ENCODE peak calls at places on chromosomes 16 and 17, in five cellular contexts. F, W, U, E and Y are unnamed samples.

GRCh38 chr17:81405382-81406005 is 10.2 kb downstream of the BAHCC1 start:
- DNase-seq in E (no peak), W (no peak), U (peak), F (peak), Y (no peak)

GRCh38 chr16:228151-228855 is 946 bp downstream of the LUC7L start:
- DNase-seq in F (no peak), W (peak), E (peak), U (no peak), Y (no peak)

GRCh38 chr17:61073799-61074513 is 325.7 kb upstream of the TBX2 start:
- DNase-seq in F (no peak), E (no peak), U (peak), W (no peak), Y (no peak)

GRCh38 chr16:22206847-22207714 is 1.0 kb downstream of the EEF2K start:
- DNase-seq in U (peak), E (peak), F (peak), W (peak), Y (peak)

GRCh38 chr17:7293131-7293557 is 1.3 kb downstream of the YBX2 start:
- DNase-seq in F (no peak), E (no peak), W (no peak), U (peak), Y (peak)

GRCh38 chr17:73786286-73786743 is 142.1 kb upstream of the SDK2 start:
- DNase-seq in W (no peak), F (no peak), U (no peak), E (peak), Y (no peak)

GRCh38 chr17:8122923-8123694 is 797 bp downstream of the HES7 start:
- DNase-seq in F (no peak), W (peak), U (peak), E (peak), Y (peak)

GRCh38 chr16:497258-497657 is 30.3 kb upstream of the CAPN15 start:
- DNase-seq in W (no peak), F (no peak), U (no peak), E (no peak), Y (no peak)

GRCh38 chr17:77696720-77697460 is 261.6 kb upstream of the TNRC6C start:
- DNase-seq in F (no peak), W (no peak), E (no peak), U (no peak), Y (no peak)

GRCh38 chr17:71180801-71181385 is 939.9 kb upstream of the SOX9 start:
- DNase-seq in E (peak), W (no peak), F (peak), U (peak), Y (no peak)

GRCh38 chr17:8006836-8007680 is 4.6 kb downstream of the GUCY2D start:
- DNase-seq in W (no peak), F (no peak), U (no peak), E (no peak), Y (no peak)

GRCh38 chr16:54277845-54278703 is 8.5 kb downstream of the IRX3 start:
- DNase-seq in F (no peak), U (no peak), W (no peak), E (no peak), Y (no peak)

GRCh38 chr17:81304196-81305015 is 9.3 kb upstream of the SLC38A10 start:
- DNase-seq in U (no peak), F (no peak), E (no peak), W (no peak), Y (no peak)

GRCh38 chr17:80968602-80969029 is 23.0 kb upstream of the CHMP6 start:
- DNase-seq in W (no peak), E (no peak), F (peak), U (peak), Y (no peak)

GRCh38 chr16:75262104-75262799 is 10.8 kb upstream of the BCAR1 start:
- DNase-seq in W (no peak), U (no peak), E (no peak), F (no peak), Y (no peak)

GRCh38 chr16:64181526-64181925 is 940.3 kb downstream of the CDH11 start:
- DNase-seq in W (no peak), F (no peak), U (no peak), E (no peak), Y (no peak)

GRCh38 chr17:4968916-4969550 is 1.4 kb upstream of the SPAG7 start:
- DNase-seq in W (no peak), F (no peak), E (peak), U (peak), Y (no peak)

GRCh38 chr17:71842991-71843390 is 277.8 kb upstream of the SOX9 start:
- DNase-seq in U (no peak), W (no peak), E (no peak), F (no peak), Y (no peak)

GRCh38 chr17:3663102-3664011 is 5.0 kb downstream of the TAX1BP3 start:
- DNase-seq in F (no peak), W (no peak), U (no peak), E (no peak), Y (no peak)

GRCh38 chr17:82933911-82934310 is 94.1 kb upstream of the ZNF750 start:
- DNase-seq in E (no peak), W (no peak), F (no peak), U (no peak), Y (no peak)

GRCh38 chr17:63956296-63956920 is 16.3 kb downstream of the SCN4A start:
- DNase-seq in W (no peak), E (no peak), F (no peak), U (peak), Y (no peak)

GRCh38 chr16:87416826-87417471 is 24.8 kb downstream of the MAP1LC3B start:
- DNase-seq in U (peak), W (peak), E (peak), F (peak), Y (peak)

GRCh38 chr17:47335101-47335936 is 11.6 kb downstream of the EFCAB13 start:
- DNase-seq in W (no peak), F (no peak), E (no peak), U (peak), Y (no peak)

GRCh38 chr17:76252040-76252954 is 12.0 kb upstream of the RNF157 start:
- DNase-seq in W (peak), F (peak), E (peak), U (peak), Y (no peak)

GRCh38 chr16:48365601-48366164 is 19.5 kb downstream of the SIAH1 start:
- DNase-seq in F (peak), E (peak), W (no peak), U (peak), Y (peak)

GRCh38 chr16:30870904-30871303 is 23.0 kb downstream of the BCL7C start:
- DNase-seq in E (no peak), W (no peak), U (no peak), F (no peak), Y (no peak)

GRCh38 chr16:30875881-30876791 is 17.7 kb downstream of the BCL7C start:
- DNase-seq in E (no peak), F (no peak), U (no peak), W (peak), Y (peak)

GRCh38 chr16:30874244-30874820 is 19.5 kb downstream of the BCL7C start:
- DNase-seq in U (no peak), F (no peak), E (no peak), W (no peak), Y (no peak)

GRCh38 chr16:30876867-30877266 is 17.0 kb downstream of the BCL7C start:
- DNase-seq in U (no peak), W (no peak), E (no peak), F (no peak), Y (no peak)

DNA sequence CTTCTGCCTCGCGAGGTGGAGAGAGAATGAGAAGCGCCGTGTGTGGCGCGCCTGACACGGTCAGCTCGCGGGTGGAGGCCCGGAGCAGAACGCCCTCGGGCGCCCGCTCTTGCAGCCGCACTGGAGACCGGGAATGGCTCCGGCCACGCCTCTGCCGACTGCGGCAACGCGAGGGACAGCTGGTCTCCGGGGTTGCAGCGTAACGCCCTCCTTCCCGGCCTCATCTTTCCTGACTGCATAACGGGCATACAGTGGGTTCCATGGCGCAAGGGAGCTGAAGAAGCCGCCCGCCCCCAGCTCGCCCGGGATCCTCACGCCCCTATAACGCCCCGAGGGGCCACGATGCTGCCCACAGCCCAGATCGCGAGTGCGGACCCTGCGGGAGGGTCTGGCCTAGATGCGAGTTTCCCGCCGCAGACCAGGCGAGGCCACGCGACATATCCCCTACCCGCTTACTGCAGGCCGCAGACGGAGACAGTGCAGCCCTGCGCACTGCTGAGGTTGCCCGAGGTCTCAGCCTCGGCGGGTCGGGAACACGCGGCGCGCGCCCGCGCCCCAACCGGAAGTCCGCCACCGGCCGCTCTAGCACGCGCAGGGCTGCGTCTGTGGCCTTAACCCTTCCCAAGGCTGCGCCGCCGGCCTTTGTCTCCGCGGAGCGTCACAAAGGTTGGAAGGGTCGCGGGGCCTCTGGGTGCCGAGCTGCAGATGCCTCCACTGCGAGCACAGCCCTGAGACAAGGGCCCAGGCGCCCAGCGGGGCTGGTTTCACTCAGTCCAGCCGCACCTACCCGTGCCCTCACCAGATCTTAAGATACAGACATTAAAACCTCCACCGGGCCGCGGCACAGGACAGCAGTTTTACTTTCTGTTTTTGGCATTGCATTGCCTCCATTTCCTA is 18.8 kb downstream of the BCL7C start:
- DNase-seq in W (peak), F (peak), E (peak), U (peak), Y (peak)
- TF ChIP-seq CTCF in W (peak), F (no peak), E (no peak), U (no peak), Y (no peak)

DNA sequence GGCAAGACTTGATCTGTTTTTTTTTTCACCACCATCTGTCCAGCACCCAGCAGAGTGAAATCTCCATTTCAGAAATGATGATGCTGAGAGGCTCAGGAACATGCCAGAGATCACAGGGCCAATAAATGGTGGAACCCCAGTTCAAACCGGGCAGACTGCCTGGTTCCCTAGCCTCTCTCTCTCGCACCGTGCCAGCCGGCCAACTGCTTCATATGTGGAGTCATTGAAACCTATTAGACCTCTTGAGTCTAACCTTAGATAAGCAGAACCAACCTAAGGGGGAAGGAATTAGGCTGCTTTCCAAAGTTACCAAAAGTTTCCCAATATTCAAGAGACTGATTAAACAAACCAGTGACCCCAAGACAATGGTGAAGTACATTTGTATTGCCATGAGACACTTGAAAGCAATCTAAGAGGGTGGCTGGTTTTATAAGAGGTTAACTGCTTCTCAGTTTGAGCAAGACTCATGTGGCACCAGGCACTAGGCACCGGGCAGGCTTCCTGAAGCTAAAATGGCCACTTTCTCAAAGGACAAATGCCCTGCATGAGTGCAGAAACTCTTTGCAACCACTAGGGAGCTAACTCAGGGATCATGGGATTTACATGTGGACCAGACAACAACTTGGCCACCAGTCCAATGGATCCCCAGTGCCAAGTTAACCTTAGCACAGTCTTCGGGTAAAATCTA is 18.4 kb downstream of the TOX3 start:
- DNase-seq in F (no peak), E (no peak), W (no peak), U (no peak), Y (no peak)
- TF ChIP-seq CTCF in F (no peak), E (no peak), W (no peak), U (no peak), Y (no peak)

DNA sequence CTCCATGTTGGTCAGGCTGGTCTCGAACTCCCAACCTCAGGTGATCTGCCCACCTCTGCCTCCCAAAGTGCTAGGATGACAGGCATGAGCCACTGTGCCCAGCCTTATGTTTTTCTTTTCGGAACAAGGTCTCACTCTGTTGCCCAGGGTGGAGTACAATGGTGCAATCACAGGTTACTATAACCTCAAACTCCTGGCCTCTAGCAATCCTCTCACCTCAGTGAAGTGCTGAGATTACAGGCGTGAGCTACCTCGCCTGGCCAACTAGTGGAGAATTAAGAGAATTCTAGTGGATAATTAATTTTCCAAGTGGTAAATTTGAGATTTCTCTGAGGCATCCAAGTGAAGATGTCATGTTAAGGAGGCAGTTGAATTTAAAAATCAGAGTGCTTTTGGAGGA is 2.9 kb upstream of the FBXO47 start:
- DNase-seq in U (no peak), F (no peak), E (no peak), W (no peak), Y (no peak)
- TF ChIP-seq CTCF in U (no peak), F (no peak), E (no peak), W (no peak), Y (no peak)

GRCh38 chr17:75129576-75129975 is 2.0 kb downstream of the NT5C start:
- DNase-seq in E (no peak), U (no peak), W (no peak), F (no peak), Y (no peak)

GRCh38 chr17:75128694-75129505 is 2.6 kb downstream of the NT5C start:
- DNase-seq in E (no peak), U (no peak), W (no peak), F (no peak), Y (no peak)

GRCh38 chr17:75131278-75132017 is at the start of gene NT5C:
- DNase-seq in F (peak), U (peak), W (peak), E (peak), Y (peak)

GRCh38 chr17:75130059-75130631 is 1.4 kb downstream of the NT5C start:
- DNase-seq in W (no peak), E (no peak), F (no peak), U (no peak), Y (no peak)

GRCh38 chr17:75130632-75131277 is 787 bp downstream of the NT5C start:
- DNase-seq in U (peak), F (no peak), E (peak), W (peak), Y (peak)
- TF ChIP-seq CTCF in U (peak), F (no peak), E (peak), W (peak), Y (peak)

DNA sequence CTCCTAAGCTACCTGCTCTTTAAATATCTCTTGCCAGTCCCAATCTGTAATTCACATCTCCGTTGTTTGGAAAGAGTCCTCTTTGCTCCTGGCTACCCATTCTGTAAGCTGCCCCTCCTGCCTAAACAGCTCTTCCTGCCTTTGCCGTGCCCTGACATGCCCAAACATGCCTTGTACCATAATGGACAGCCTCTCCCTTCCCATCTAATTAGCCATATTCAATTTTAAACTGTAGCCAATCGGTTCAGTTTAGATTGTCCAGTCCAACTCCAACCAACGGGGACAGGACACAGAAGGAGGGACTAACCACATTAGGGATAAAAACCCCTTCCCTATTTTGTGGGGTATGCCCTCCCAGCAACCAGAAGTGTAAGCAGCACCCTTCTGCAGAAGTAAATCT is 30.6 kb upstream of the CLEC3A start:
- DNase-seq in U (no peak), E (no peak), W (no peak), F (no peak), Y (no peak)
- TF ChIP-seq CTCF in U (no peak), E (no peak), W (no peak), F (no peak), Y (no peak)

GRCh38 chr17:40124279-40125141 is 2.7 kb downstream of the MSL1 start:
- DNase-seq in F (no peak), U (peak), W (no peak), E (peak), Y (no peak)

GRCh38 chr17:40134184-40134583 is 6.2 kb upstream of the CASC3 start:
- DNase-seq in W (no peak), E (no peak), F (no peak), U (no peak), Y (no peak)

GRCh38 chr17:40123811-40124114 is 2.0 kb downstream of the MSL1 start:
- DNase-seq in U (no peak), E (no peak), F (no peak), W (no peak), Y (no peak)

GRCh38 chr17:40130352-40131042 is 8.7 kb downstream of the MSL1 start:
- DNase-seq in U (peak), F (peak), E (no peak), W (no peak), Y (no peak)

DNA sequence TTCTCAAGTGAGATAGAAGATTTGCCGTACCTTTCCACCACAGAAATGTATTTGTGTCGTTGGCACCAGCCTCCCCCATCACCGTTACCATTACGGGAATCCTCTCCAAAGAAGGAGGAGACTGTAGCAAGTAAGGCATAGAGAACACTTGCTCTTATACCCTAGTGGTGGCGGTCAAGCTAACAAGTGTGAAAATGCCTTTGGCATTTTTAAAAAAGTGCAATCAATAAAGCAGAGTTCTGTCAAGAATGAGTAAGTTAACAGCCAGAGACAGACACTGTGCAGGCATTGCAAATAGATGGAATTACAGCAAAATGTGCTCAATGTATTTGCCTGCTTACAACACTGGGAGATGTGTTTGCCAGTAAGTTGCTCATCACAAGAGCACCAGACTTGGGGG is 7.7 kb downstream of the MSL1 start:
- DNase-seq in U (no peak), F (no peak), W (no peak), E (no peak), Y (no peak)
- TF ChIP-seq CTCF in U (no peak), F (no peak), W (peak), E (no peak), Y (no peak)

GRCh38 chr16:85481206-85481605 is 131.9 kb upstream of the GSE1 start:
- DNase-seq in U (no peak), E (no peak), W (no peak), F (no peak), Y (no peak)

GRCh38 chr16:85477801-85478363 is 135.2 kb upstream of the GSE1 start:
- DNase-seq in U (peak), W (no peak), E (no peak), F (no peak), Y (no peak)

GRCh38 chr16:85481738-85482137 is 131.4 kb upstream of the GSE1 start:
- DNase-seq in W (no peak), U (no peak), F (no peak), E (no peak), Y (no peak)

GRCh38 chr16:85480727-85481101 is 132.4 kb upstream of the GSE1 start:
- DNase-seq in F (no peak), U (peak), W (peak), E (no peak), Y (no peak)

DNA sequence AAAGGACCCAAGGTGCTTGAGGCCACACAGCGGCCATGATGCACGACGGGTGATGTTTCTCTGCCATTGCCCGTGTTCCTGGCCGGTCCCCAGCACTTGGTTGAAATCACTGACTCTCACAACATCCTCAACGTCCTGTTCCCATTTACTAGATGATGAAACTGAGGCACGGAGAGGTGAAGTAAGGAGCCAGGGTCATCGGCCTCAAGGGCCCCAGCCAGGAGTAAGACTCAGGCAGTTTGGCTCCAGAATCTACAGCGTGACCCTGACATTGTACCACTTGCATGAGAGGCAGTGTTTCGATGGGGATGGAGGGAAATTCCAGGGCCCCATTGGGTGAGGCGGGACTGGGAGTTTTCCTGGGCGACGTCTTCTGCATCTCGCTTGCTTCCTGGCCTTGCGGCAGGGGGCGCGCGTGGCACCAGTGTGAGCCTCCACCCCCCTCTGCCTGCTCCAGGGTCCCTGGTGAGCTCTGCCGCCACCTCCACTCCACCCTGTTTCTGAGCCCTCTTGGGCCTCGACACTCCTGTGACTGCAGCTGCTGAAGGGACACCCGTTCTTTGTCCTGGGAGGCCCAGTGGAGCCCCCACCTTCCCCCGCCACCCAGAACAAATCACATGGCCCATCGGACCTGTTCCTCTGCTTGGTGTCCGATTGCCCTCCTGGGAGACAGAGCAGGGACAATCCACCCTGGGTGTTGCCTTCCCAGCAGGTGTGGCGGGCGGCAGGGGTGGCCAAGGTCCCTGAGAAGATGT is 133.0 kb upstream of the GSE1 start:
- DNase-seq in W (peak), E (no peak), F (no peak), U (peak), Y (peak)
- TF ChIP-seq CTCF in W (peak), E (no peak), F (peak), U (peak), Y (peak)

GRCh38 chr16:17921357-17921978 is 415.1 kb downstream of the NPIPA8 start:
- DNase-seq in U (peak), F (no peak), W (peak), E (peak), Y (peak)
- TF ChIP-seq CTCF in U (peak), F (no peak), W (peak), E (peak), Y (peak)

GRCh38 chr17:44409309-44410028 is 20.0 kb upstream of the ITGA2B start:
- DNase-seq in F (no peak), W (no peak), U (no peak), E (peak), Y (no peak)
- TF ChIP-seq CTCF in F (no peak), W (no peak), U (peak), E (peak), Y (no peak)